ENCODE peak calls at places on chromosomes 4 and X, in nine cellular contexts. N, R, P, W, B, C, F, X and G are unnamed samples.

GRCh38 chrX:10404435-10404834 is 215.9 kb downstream of the MID1 start:
- DNase-seq in N (peak), X (no peak), W (no peak), F (no peak), C (no peak), P (no peak), B (no peak), R (no peak), G (peak)

GRCh38 chr4:87053802-87054767 is 119.3 kb downstream of the AFF1 start:
- DNase-seq in X (no peak), W (no peak), R (no peak), C (no peak), B (no peak), N (no peak), P (no peak), F (no peak), G (no peak)

GRCh38 chrX:1545776-1546408 is 8.9 kb upstream of the P2RY8 start:
- DNase-seq in P (no peak), B (no peak), R (no peak), C (no peak), W (no peak), N (no peak), X (no peak), F (no peak), G (no peak)

GRCh38 chrX:64842492-64842891 is 133.8 kb downstream of the ZC4H2 start:
- DNase-seq in R (no peak), W (no peak), C (no peak), B (no peak), P (no peak), N (no peak), X (no peak), F (no peak), G (no peak)

GRCh38 chr4:36338973-36339372 is 57.6 kb downstream of the DTHD1 start:
- DNase-seq in P (no peak), C (no peak), N (no peak), B (no peak), F (no peak), W (no peak), X (no peak), R (no peak), G (no peak)

GRCh38 chr4:84691170-84691691 is 108.3 kb downstream of the CDS1 start:
- DNase-seq in P (no peak), F (no peak), B (no peak), N (peak), C (no peak), R (no peak), W (no peak), X (no peak), G (peak)

GRCh38 chr4:75069493-75070074 is 136.7 kb downstream of the PARM1 start:
- DNase-seq in B (no peak), C (no peak), N (no peak), W (no peak), X (no peak), P (no peak), F (no peak), R (no peak), G (no peak)

GRCh38 chr4:183876268-183876934 is 28.7 kb upstream of the STOX2 start:
- DNase-seq in C (no peak), N (peak), R (no peak), P (no peak), B (no peak), X (peak), W (no peak), F (peak), G (peak)

GRCh38 chrX:13376857-13377441 is 57.1 kb upstream of the ATXN3L start:
- DNase-seq in W (no peak), R (no peak), X (no peak), C (no peak), F (no peak), B (no peak), N (peak), P (no peak), G (peak)

GRCh38 chr4:171846232-171846631 is 33.0 kb downstream of the GALNTL6 start:
- DNase-seq in C (no peak), X (no peak), W (peak), B (no peak), F (no peak), P (no peak), N (peak), R (no peak), G (no peak)

GRCh38 chrX:70254909-70255308 is 5.1 kb downstream of the P2RY4 start:
- DNase-seq in B (no peak), C (no peak), P (no peak), R (no peak), N (no peak), F (no peak), W (no peak), X (no peak), G (no peak)

GRCh38 chr4:3107271-3108185 is 33.0 kb downstream of the HTT start:
- DNase-seq in B (no peak), N (peak), F (no peak), X (peak), P (no peak), W (no peak), C (no peak), R (no peak), G (no peak)

GRCh38 chr4:84243685-84244084 is 255.4 kb downstream of the NKX6-1 start:
- DNase-seq in P (no peak), X (no peak), R (no peak), N (no peak), W (no peak), F (no peak), C (no peak), B (no peak), G (no peak)

GRCh38 chrX:23773601-23774175 is 9.3 kb upstream of the SAT1 start:
- DNase-seq in P (no peak), B (no peak), F (no peak), R (peak), W (no peak), X (no peak), N (no peak), C (peak), G (no peak)

GRCh38 chrX:47243351-47243750 is 10.5 kb downstream of the USP11 start:
- DNase-seq in N (no peak), X (no peak), F (no peak), C (no peak), P (no peak), R (no peak), B (no peak), W (no peak), G (no peak)

GRCh38 chr4:103097112-103097511 is 2.5 kb downstream of the BDH2 start:
- DNase-seq in R (no peak), F (no peak), C (no peak), P (no peak), W (no peak), B (no peak), N (no peak), X (no peak), G (no peak)

GRCh38 chrX:113305496-113305895 is 464.9 kb upstream of the AMOT start:
- DNase-seq in C (no peak), R (no peak), B (no peak), X (no peak), N (peak), W (no peak), F (no peak), P (no peak), G (peak)

GRCh38 chr4:86432552-86433134 is 72.8 kb upstream of the MAPK10 start:
- DNase-seq in C (no peak), B (no peak), P (no peak), X (no peak), N (no peak), R (no peak), F (no peak), W (no peak), G (no peak)

GRCh38 chrX:101357166-101357795 is 8.7 kb upstream of the TIMM8A start:
- DNase-seq in F (no peak), B (no peak), P (no peak), N (peak), X (no peak), C (no peak), R (no peak), W (no peak), G (no peak)

GRCh38 chr4:116603096-116603495 is 482.3 kb downstream of the TRAM1L1 start:
- DNase-seq in R (no peak), C (no peak), W (no peak), B (no peak), X (no peak), P (no peak), N (no peak), F (no peak), G (no peak)

GRCh38 chrX:40734956-40735317 is 405 bp downstream of the MED14 start:
- DNase-seq in B (no peak), R (peak), F (no peak), X (no peak), W (no peak), N (no peak), C (no peak), P (no peak), G (no peak)

GRCh38 chr4:185128272-185129119 is 14.6 kb upstream of the SLC25A4 start:
- DNase-seq in P (no peak), W (peak), C (no peak), F (peak), B (no peak), N (peak), R (no peak), X (peak), G (no peak)

GRCh38 chrX:44267861-44268260 is 75.6 kb downstream of the EFHC2 start:
- DNase-seq in X (no peak), P (no peak), C (no peak), B (no peak), F (no peak), N (no peak), R (no peak), W (no peak), G (no peak)

GRCh38 chr4:45063701-45064100 is 337.3 kb upstream of the GNPDA2 start:
- DNase-seq in N (no peak), P (no peak), C (no peak), B (no peak), W (no peak), X (no peak), R (no peak), F (no peak), G (no peak)

GRCh38 chr4:1419708-1420107 is 13.5 kb upstream of the NKX1-1 start:
- DNase-seq in C (no peak), F (no peak), X (no peak), N (no peak), B (no peak), R (no peak), P (no peak), W (no peak), G (no peak)

GRCh38 chrX:53116101-53116500 is 22.2 kb downstream of the KANTR start:
- DNase-seq in X (no peak), R (no peak), W (no peak), P (no peak), C (no peak), N (no peak), B (no peak), F (no peak), G (no peak)

GRCh38 chr4:145881991-145882390 is 56.6 kb downstream of the ZNF827 start:
- DNase-seq in P (no peak), B (no peak), C (no peak), N (no peak), F (no peak), W (no peak), X (no peak), R (no peak), G (no peak)

GRCh38 chr4:187236491-187236890 is 512.8 kb upstream of the FAT1 start:
- DNase-seq in N (peak), X (no peak), W (no peak), R (no peak), P (no peak), F (no peak), B (no peak), C (no peak), G (peak)

GRCh38 chr4:146235654-146236570 is 21.6 kb downstream of the REELD1 start:
- DNase-seq in B (no peak), F (no peak), R (no peak), W (no peak), C (no peak), X (no peak), P (no peak), N (no peak), G (no peak)

GRCh38 chr4:56668267-56668666 is 12.8 kb downstream of the HOPX start:
- DNase-seq in R (no peak), C (no peak), N (no peak), P (no peak), W (no peak), B (no peak), F (no peak), X (no peak), G (no peak)

GRCh38 chrX:72045141-72045540 is 86.6 kb downstream of the RTL5 start:
- DNase-seq in N (no peak), B (no peak), P (no peak), W (no peak), C (no peak), X (no peak), F (no peak), R (no peak), G (no peak)

GRCh38 chr4:184668511-184669114 is 19.1 kb downstream of the PRIMPOL start:
- DNase-seq in R (no peak), C (no peak), P (no peak), W (no peak), N (no peak), X (no peak), B (no peak), F (no peak), G (no peak)

GRCh38 chr4:138104462-138104775 is 137.7 kb downstream of the SLC7A11 start:
- DNase-seq in F (no peak), B (no peak), W (no peak), R (no peak), X (no peak), P (no peak), C (no peak), N (no peak), G (no peak)

GRCh38 chr4:7867701-7868429 is 71.8 kb downstream of the AFAP1 start:
- DNase-seq in N (peak), W (no peak), B (no peak), R (no peak), C (no peak), X (no peak), F (no peak), P (no peak), G (no peak)

GRCh38 chr4:96356591-96357360 is 516.9 kb downstream of the PDHA2 start:
- DNase-seq in W (no peak), B (no peak), P (no peak), R (no peak), C (no peak), X (no peak), F (no peak), N (no peak), G (no peak)

GRCh38 chrX:63686878-63687714 is 97.9 kb downstream of the ARHGEF9 start:
- DNase-seq in F (no peak), C (no peak), W (no peak), X (no peak), B (no peak), R (no peak), P (no peak), N (peak), G (peak)